ENCODE peak calls at places on chromosomes 7 and 10, in ten cellular contexts. One of them, this sample, is unnamed.

GRCh38 chr7:101590663-101591435 is 38.2 kb downstream of the MYL10 start:
- DNase-seq in AML-193: no peak
- DNase-seq in islet precursor cell: no peak
- DNase-seq in RPMI8226: no peak
- DNase-seq in NCI-H2081 treated with DMSO at 0.1 percent for 48 hours: no peak
- DNase-seq in naive thymus-derived CD4-positive, alpha-beta T cell: no peak
- DNase-seq in psoas muscle: no peak
- DNase-seq in NCI-H345: no peak
- DNase-seq in stimulated activated CD8-positive, alpha-beta memory T cell treated with anti-CD3 and anti-CD28 coated beads, Interleukin-7, amount 100 ng/mL, for 1 hour: no peak
- DNase-seq in stimulated activated CD4-positive, alpha-beta T cell treated with anti-CD3 and anti-CD28 coated beads, Interleukin-2, amount 100 ng/mL, for 48 hours: no peak
- DNase-seq in this sample: no peak

GRCh38 chr10:85610381-85611092 is 756.1 kb downstream of the GRID1 start:
- DNase-seq in stimulated activated CD4-positive, alpha-beta T cell treated with anti-CD3 and anti-CD28 coated beads, Interleukin-2, amount 100 ng/mL, for 48 hours: no peak
- DNase-seq in islet precursor cell: peak; percentile 30
- DNase-seq in stimulated activated CD8-positive, alpha-beta memory T cell treated with anti-CD3 and anti-CD28 coated beads, Interleukin-7, amount 100 ng/mL, for 1 hour: no peak
- DNase-seq in naive thymus-derived CD4-positive, alpha-beta T cell: no peak
- DNase-seq in NCI-H2081 treated with DMSO at 0.1 percent for 48 hours: no peak
- DNase-seq in psoas muscle: no peak
- DNase-seq in AML-193: no peak
- DNase-seq in RPMI8226: no peak
- DNase-seq in NCI-H345: no peak
- DNase-seq in this sample: no peak

GRCh38 chr10:11874568-11875182 is 51.5 kb downstream of the PROSER2 start:
- DNase-seq in psoas muscle: no peak
- DNase-seq in naive thymus-derived CD4-positive, alpha-beta T cell: peak; percentile 28
- DNase-seq in stimulated activated CD4-positive, alpha-beta T cell treated with anti-CD3 and anti-CD28 coated beads, Interleukin-2, amount 100 ng/mL, for 48 hours: peak; percentile 23
- DNase-seq in NCI-H2081 treated with DMSO at 0.1 percent for 48 hours: no peak
- DNase-seq in islet precursor cell: peak; percentile 97
- DNase-seq in NCI-H345: peak; percentile 45
- DNase-seq in stimulated activated CD8-positive, alpha-beta memory T cell treated with anti-CD3 and anti-CD28 coated beads, Interleukin-7, amount 100 ng/mL, for 1 hour: no peak
- DNase-seq in RPMI8226: no peak
- DNase-seq in AML-193: no peak
- DNase-seq in this sample: no peak

GRCh38 chr7:139450851-139451250 is 32.6 kb downstream of the KLRG2 start:
- DNase-seq in naive thymus-derived CD4-positive, alpha-beta T cell: no peak
- DNase-seq in AML-193: no peak
- DNase-seq in NCI-H2081 treated with DMSO at 0.1 percent for 48 hours: no peak
- DNase-seq in NCI-H345: no peak
- DNase-seq in islet precursor cell: no peak
- DNase-seq in stimulated activated CD8-positive, alpha-beta memory T cell treated with anti-CD3 and anti-CD28 coated beads, Interleukin-7, amount 100 ng/mL, for 1 hour: no peak
- DNase-seq in stimulated activated CD4-positive, alpha-beta T cell treated with anti-CD3 and anti-CD28 coated beads, Interleukin-2, amount 100 ng/mL, for 48 hours: no peak
- DNase-seq in RPMI8226: no peak
- DNase-seq in psoas muscle: no peak
- DNase-seq in this sample: no peak

GRCh38 chr10:99532194-99532593 is 548 bp upstream of the NKX2-3 start:
- DNase-seq in NCI-H345: no peak
- DNase-seq in psoas muscle: no peak
- DNase-seq in naive thymus-derived CD4-positive, alpha-beta T cell: no peak
- DNase-seq in stimulated activated CD8-positive, alpha-beta memory T cell treated with anti-CD3 and anti-CD28 coated beads, Interleukin-7, amount 100 ng/mL, for 1 hour: no peak
- DNase-seq in NCI-H2081 treated with DMSO at 0.1 percent for 48 hours: no peak
- DNase-seq in stimulated activated CD4-positive, alpha-beta T cell treated with anti-CD3 and anti-CD28 coated beads, Interleukin-2, amount 100 ng/mL, for 48 hours: no peak
- DNase-seq in RPMI8226: no peak
- DNase-seq in islet precursor cell: no peak
- DNase-seq in AML-193: no peak
- DNase-seq in this sample: no peak

GRCh38 chr10:79239275-79239779 is 107.9 kb upstream of the PPIF start:
- DNase-seq in stimulated activated CD8-positive, alpha-beta memory T cell treated with anti-CD3 and anti-CD28 coated beads, Interleukin-7, amount 100 ng/mL, for 1 hour: no peak
- DNase-seq in stimulated activated CD4-positive, alpha-beta T cell treated with anti-CD3 and anti-CD28 coated beads, Interleukin-2, amount 100 ng/mL, for 48 hours: no peak
- DNase-seq in naive thymus-derived CD4-positive, alpha-beta T cell: no peak
- DNase-seq in psoas muscle: peak; percentile 52
- DNase-seq in NCI-H2081 treated with DMSO at 0.1 percent for 48 hours: no peak
- DNase-seq in AML-193: no peak
- DNase-seq in RPMI8226: peak; percentile 59
- DNase-seq in NCI-H345: no peak
- DNase-seq in islet precursor cell: peak; percentile 98
- DNase-seq in this sample: no peak

GRCh38 chr10:124294811-124295770 is 123.6 kb downstream of the OAT start:
- DNase-seq in RPMI8226: no peak
- DNase-seq in NCI-H2081 treated with DMSO at 0.1 percent for 48 hours: peak; percentile 15
- DNase-seq in AML-193: no peak
- DNase-seq in naive thymus-derived CD4-positive, alpha-beta T cell: no peak
- DNase-seq in stimulated activated CD4-positive, alpha-beta T cell treated with anti-CD3 and anti-CD28 coated beads, Interleukin-2, amount 100 ng/mL, for 48 hours: no peak
- DNase-seq in NCI-H345: peak; percentile 77
- DNase-seq in stimulated activated CD8-positive, alpha-beta memory T cell treated with anti-CD3 and anti-CD28 coated beads, Interleukin-7, amount 100 ng/mL, for 1 hour: no peak
- DNase-seq in islet precursor cell: peak; percentile 45
- DNase-seq in psoas muscle: no peak
- DNase-seq in this sample: no peak

GRCh38 chr7:2968176-2968575 is 75.5 kb downstream of the CARD11 start:
- DNase-seq in RPMI8226: no peak
- DNase-seq in naive thymus-derived CD4-positive, alpha-beta T cell: no peak
- DNase-seq in NCI-H2081 treated with DMSO at 0.1 percent for 48 hours: no peak
- DNase-seq in islet precursor cell: peak; percentile 25
- DNase-seq in psoas muscle: no peak
- DNase-seq in stimulated activated CD8-positive, alpha-beta memory T cell treated with anti-CD3 and anti-CD28 coated beads, Interleukin-7, amount 100 ng/mL, for 1 hour: no peak
- DNase-seq in AML-193: no peak
- DNase-seq in stimulated activated CD4-positive, alpha-beta T cell treated with anti-CD3 and anti-CD28 coated beads, Interleukin-2, amount 100 ng/mL, for 48 hours: no peak
- DNase-seq in NCI-H345: peak; percentile 90
- DNase-seq in this sample: no peak

GRCh38 chr10:124602121-124602561 is 140.5 kb downstream of the LHPP start:
- DNase-seq in NCI-H345: no peak
- DNase-seq in AML-193: no peak
- DNase-seq in RPMI8226: no peak
- DNase-seq in NCI-H2081 treated with DMSO at 0.1 percent for 48 hours: no peak
- DNase-seq in stimulated activated CD8-positive, alpha-beta memory T cell treated with anti-CD3 and anti-CD28 coated beads, Interleukin-7, amount 100 ng/mL, for 1 hour: no peak
- DNase-seq in naive thymus-derived CD4-positive, alpha-beta T cell: no peak
- DNase-seq in stimulated activated CD4-positive, alpha-beta T cell treated with anti-CD3 and anti-CD28 coated beads, Interleukin-2, amount 100 ng/mL, for 48 hours: no peak
- DNase-seq in psoas muscle: peak; percentile 1
- DNase-seq in islet precursor cell: no peak
- DNase-seq in this sample: no peak

GRCh38 chr10:86411281-86411841 is 44.8 kb upstream of the GRID1 start:
- DNase-seq in RPMI8226: peak; percentile 77
- DNase-seq in NCI-H2081 treated with DMSO at 0.1 percent for 48 hours: no peak
- DNase-seq in naive thymus-derived CD4-positive, alpha-beta T cell: peak; percentile 22
- DNase-seq in AML-193: peak; percentile 24
- DNase-seq in stimulated activated CD8-positive, alpha-beta memory T cell treated with anti-CD3 and anti-CD28 coated beads, Interleukin-7, amount 100 ng/mL, for 1 hour: no peak
- DNase-seq in islet precursor cell: no peak
- DNase-seq in NCI-H345: no peak
- DNase-seq in stimulated activated CD4-positive, alpha-beta T cell treated with anti-CD3 and anti-CD28 coated beads, Interleukin-2, amount 100 ng/mL, for 48 hours: no peak
- DNase-seq in psoas muscle: no peak
- DNase-seq in this sample: no peak

GRCh38 chr10:51651063-51651462 is 48.3 kb downstream of the CSTF2T start:
- DNase-seq in naive thymus-derived CD4-positive, alpha-beta T cell: no peak
- DNase-seq in NCI-H2081 treated with DMSO at 0.1 percent for 48 hours: no peak
- DNase-seq in stimulated activated CD4-positive, alpha-beta T cell treated with anti-CD3 and anti-CD28 coated beads, Interleukin-2, amount 100 ng/mL, for 48 hours: no peak
- DNase-seq in RPMI8226: no peak
- DNase-seq in AML-193: no peak
- DNase-seq in NCI-H345: no peak
- DNase-seq in stimulated activated CD8-positive, alpha-beta memory T cell treated with anti-CD3 and anti-CD28 coated beads, Interleukin-7, amount 100 ng/mL, for 1 hour: no peak
- DNase-seq in psoas muscle: no peak
- DNase-seq in islet precursor cell: no peak
- DNase-seq in this sample: no peak

GRCh38 chr10:85791846-85792532 is 574.6 kb downstream of the GRID1 start:
- DNase-seq in islet precursor cell: peak; percentile 45
- DNase-seq in NCI-H345: no peak
- DNase-seq in NCI-H2081 treated with DMSO at 0.1 percent for 48 hours: no peak
- DNase-seq in psoas muscle: peak; percentile 30
- DNase-seq in AML-193: no peak
- DNase-seq in stimulated activated CD8-positive, alpha-beta memory T cell treated with anti-CD3 and anti-CD28 coated beads, Interleukin-7, amount 100 ng/mL, for 1 hour: no peak
- DNase-seq in RPMI8226: peak; percentile 1
- DNase-seq in naive thymus-derived CD4-positive, alpha-beta T cell: no peak
- DNase-seq in stimulated activated CD4-positive, alpha-beta T cell treated with anti-CD3 and anti-CD28 coated beads, Interleukin-2, amount 100 ng/mL, for 48 hours: no peak
- DNase-seq in this sample: no peak

GRCh38 chr7:103605640-103606039 is 159.6 kb upstream of the SLC26A5 start:
- DNase-seq in NCI-H345: no peak
- DNase-seq in stimulated activated CD8-positive, alpha-beta memory T cell treated with anti-CD3 and anti-CD28 coated beads, Interleukin-7, amount 100 ng/mL, for 1 hour: no peak
- DNase-seq in NCI-H2081 treated with DMSO at 0.1 percent for 48 hours: no peak
- DNase-seq in RPMI8226: no peak
- DNase-seq in naive thymus-derived CD4-positive, alpha-beta T cell: no peak
- DNase-seq in AML-193: no peak
- DNase-seq in islet precursor cell: no peak
- DNase-seq in stimulated activated CD4-positive, alpha-beta T cell treated with anti-CD3 and anti-CD28 coated beads, Interleukin-2, amount 100 ng/mL, for 48 hours: no peak
- DNase-seq in psoas muscle: no peak
- DNase-seq in this sample: no peak

GRCh38 chr10:106285199-106285598 is 879.3 kb downstream of the SORCS1 start:
- DNase-seq in AML-193: no peak
- DNase-seq in RPMI8226: no peak
- DNase-seq in stimulated activated CD8-positive, alpha-beta memory T cell treated with anti-CD3 and anti-CD28 coated beads, Interleukin-7, amount 100 ng/mL, for 1 hour: no peak
- DNase-seq in NCI-H2081 treated with DMSO at 0.1 percent for 48 hours: no peak
- DNase-seq in psoas muscle: no peak
- DNase-seq in NCI-H345: no peak
- DNase-seq in islet precursor cell: no peak
- DNase-seq in stimulated activated CD4-positive, alpha-beta T cell treated with anti-CD3 and anti-CD28 coated beads, Interleukin-2, amount 100 ng/mL, for 48 hours: no peak
- DNase-seq in naive thymus-derived CD4-positive, alpha-beta T cell: no peak
- DNase-seq in this sample: no peak

GRCh38 chr10:528173-529165 is 161.0 kb downstream of the DIP2C start:
- DNase-seq in naive thymus-derived CD4-positive, alpha-beta T cell: no peak
- DNase-seq in islet precursor cell: no peak
- DNase-seq in stimulated activated CD4-positive, alpha-beta T cell treated with anti-CD3 and anti-CD28 coated beads, Interleukin-2, amount 100 ng/mL, for 48 hours: no peak
- DNase-seq in stimulated activated CD8-positive, alpha-beta memory T cell treated with anti-CD3 and anti-CD28 coated beads, Interleukin-7, amount 100 ng/mL, for 1 hour: no peak
- DNase-seq in AML-193: no peak
- DNase-seq in NCI-H345: no peak
- DNase-seq in NCI-H2081 treated with DMSO at 0.1 percent for 48 hours: no peak
- DNase-seq in psoas muscle: no peak
- DNase-seq in RPMI8226: no peak
- DNase-seq in this sample: no peak

GRCh38 chr7:114502454-114503254 is 88.0 kb downstream of the FOXP2 start:
- DNase-seq in NCI-H2081 treated with DMSO at 0.1 percent for 48 hours: no peak
- DNase-seq in islet precursor cell: no peak
- DNase-seq in NCI-H345: peak; percentile 59
- DNase-seq in stimulated activated CD8-positive, alpha-beta memory T cell treated with anti-CD3 and anti-CD28 coated beads, Interleukin-7, amount 100 ng/mL, for 1 hour: no peak
- DNase-seq in RPMI8226: no peak
- DNase-seq in stimulated activated CD4-positive, alpha-beta T cell treated with anti-CD3 and anti-CD28 coated beads, Interleukin-2, amount 100 ng/mL, for 48 hours: no peak
- DNase-seq in AML-193: no peak
- DNase-seq in psoas muscle: no peak
- DNase-seq in naive thymus-derived CD4-positive, alpha-beta T cell: no peak
- DNase-seq in this sample: no peak

GRCh38 chr10:3861785-3862184 is 76.8 kb upstream of the KLF6 start:
- DNase-seq in NCI-H2081 treated with DMSO at 0.1 percent for 48 hours: no peak
- DNase-seq in AML-193: no peak
- DNase-seq in stimulated activated CD8-positive, alpha-beta memory T cell treated with anti-CD3 and anti-CD28 coated beads, Interleukin-7, amount 100 ng/mL, for 1 hour: no peak
- DNase-seq in RPMI8226: no peak
- DNase-seq in stimulated activated CD4-positive, alpha-beta T cell treated with anti-CD3 and anti-CD28 coated beads, Interleukin-2, amount 100 ng/mL, for 48 hours: no peak
- DNase-seq in psoas muscle: no peak
- DNase-seq in NCI-H345: no peak
- DNase-seq in islet precursor cell: peak; percentile 65
- DNase-seq in naive thymus-derived CD4-positive, alpha-beta T cell: no peak
- DNase-seq in this sample: no peak

GRCh38 chr7:67371429-67372305 is 375.0 kb downstream of the TYW1 start:
- DNase-seq in islet precursor cell: peak; percentile 89
- DNase-seq in AML-193: peak; percentile 27
- DNase-seq in stimulated activated CD4-positive, alpha-beta T cell treated with anti-CD3 and anti-CD28 coated beads, Interleukin-2, amount 100 ng/mL, for 48 hours: peak; percentile 49
- DNase-seq in naive thymus-derived CD4-positive, alpha-beta T cell: peak; percentile 53
- DNase-seq in RPMI8226: peak; percentile 86
- DNase-seq in stimulated activated CD8-positive, alpha-beta memory T cell treated with anti-CD3 and anti-CD28 coated beads, Interleukin-7, amount 100 ng/mL, for 1 hour: peak; percentile 12
- DNase-seq in psoas muscle: peak; percentile 26
- DNase-seq in NCI-H345: peak; percentile 84
- DNase-seq in NCI-H2081 treated with DMSO at 0.1 percent for 48 hours: peak; percentile 55
- DNase-seq in this sample: no peak

GRCh38 chr7:121083790-121084251 is 95.3 kb downstream of the CPED1 start:
- DNase-seq in stimulated activated CD4-positive, alpha-beta T cell treated with anti-CD3 and anti-CD28 coated beads, Interleukin-2, amount 100 ng/mL, for 48 hours: no peak
- DNase-seq in islet precursor cell: no peak
- DNase-seq in stimulated activated CD8-positive, alpha-beta memory T cell treated with anti-CD3 and anti-CD28 coated beads, Interleukin-7, amount 100 ng/mL, for 1 hour: no peak
- DNase-seq in psoas muscle: no peak
- DNase-seq in AML-193: no peak
- DNase-seq in NCI-H345: no peak
- DNase-seq in naive thymus-derived CD4-positive, alpha-beta T cell: no peak
- DNase-seq in NCI-H2081 treated with DMSO at 0.1 percent for 48 hours: no peak
- DNase-seq in RPMI8226: no peak
- DNase-seq in this sample: no peak

GRCh38 chr7:617614-618538 is 98.2 kb upstream of the PDGFA start:
- DNase-seq in naive thymus-derived CD4-positive, alpha-beta T cell: no peak
- DNase-seq in RPMI8226: no peak
- DNase-seq in stimulated activated CD4-positive, alpha-beta T cell treated with anti-CD3 and anti-CD28 coated beads, Interleukin-2, amount 100 ng/mL, for 48 hours: no peak
- DNase-seq in NCI-H345: no peak
- DNase-seq in NCI-H2081 treated with DMSO at 0.1 percent for 48 hours: no peak
- DNase-seq in psoas muscle: no peak
- DNase-seq in AML-193: no peak
- DNase-seq in islet precursor cell: no peak
- DNase-seq in stimulated activated CD8-positive, alpha-beta memory T cell treated with anti-CD3 and anti-CD28 coated beads, Interleukin-7, amount 100 ng/mL, for 1 hour: no peak
- DNase-seq in this sample: no peak

GRCh38 chr10:86960863-86961434 is 2.5 kb downstream of the SNCG start:
- DNase-seq in stimulated activated CD8-positive, alpha-beta memory T cell treated with anti-CD3 and anti-CD28 coated beads, Interleukin-7, amount 100 ng/mL, for 1 hour: no peak
- DNase-seq in psoas muscle: no peak
- DNase-seq in stimulated activated CD4-positive, alpha-beta T cell treated with anti-CD3 and anti-CD28 coated beads, Interleukin-2, amount 100 ng/mL, for 48 hours: no peak
- DNase-seq in NCI-H2081 treated with DMSO at 0.1 percent for 48 hours: no peak
- DNase-seq in AML-193: no peak
- DNase-seq in RPMI8226: no peak
- DNase-seq in islet precursor cell: peak; percentile 50
- DNase-seq in naive thymus-derived CD4-positive, alpha-beta T cell: no peak
- DNase-seq in NCI-H345: no peak
- DNase-seq in this sample: no peak

GRCh38 chr7:99840136-99840869 is 12.5 kb downstream of the CYP3A43 start:
- DNase-seq in NCI-H2081 treated with DMSO at 0.1 percent for 48 hours: no peak
- DNase-seq in stimulated activated CD8-positive, alpha-beta memory T cell treated with anti-CD3 and anti-CD28 coated beads, Interleukin-7, amount 100 ng/mL, for 1 hour: no peak
- DNase-seq in psoas muscle: no peak
- DNase-seq in naive thymus-derived CD4-positive, alpha-beta T cell: no peak
- DNase-seq in NCI-H345: no peak
- DNase-seq in AML-193: no peak
- DNase-seq in islet precursor cell: no peak
- DNase-seq in RPMI8226: no peak
- DNase-seq in stimulated activated CD4-positive, alpha-beta T cell treated with anti-CD3 and anti-CD28 coated beads, Interleukin-2, amount 100 ng/mL, for 48 hours: no peak
- DNase-seq in this sample: no peak

GRCh38 chr7:64098-64521 is 128.3 kb upstream of the FAM20C start:
- DNase-seq in NCI-H345: peak; percentile 37
- DNase-seq in stimulated activated CD8-positive, alpha-beta memory T cell treated with anti-CD3 and anti-CD28 coated beads, Interleukin-7, amount 100 ng/mL, for 1 hour: no peak
- DNase-seq in NCI-H2081 treated with DMSO at 0.1 percent for 48 hours: no peak
- DNase-seq in RPMI8226: peak; percentile 50
- DNase-seq in stimulated activated CD4-positive, alpha-beta T cell treated with anti-CD3 and anti-CD28 coated beads, Interleukin-2, amount 100 ng/mL, for 48 hours: no peak
- DNase-seq in psoas muscle: peak; percentile 47
- DNase-seq in islet precursor cell: peak; percentile 71
- DNase-seq in naive thymus-derived CD4-positive, alpha-beta T cell: no peak
- DNase-seq in AML-193: peak; percentile 38
- DNase-seq in this sample: no peak

GRCh38 chr7:4574851-4575250 is 107.2 kb upstream of the FOXK1 start:
- DNase-seq in stimulated activated CD4-positive, alpha-beta T cell treated with anti-CD3 and anti-CD28 coated beads, Interleukin-2, amount 100 ng/mL, for 48 hours: no peak
- DNase-seq in naive thymus-derived CD4-positive, alpha-beta T cell: no peak
- DNase-seq in RPMI8226: no peak
- DNase-seq in stimulated activated CD8-positive, alpha-beta memory T cell treated with anti-CD3 and anti-CD28 coated beads, Interleukin-7, amount 100 ng/mL, for 1 hour: no peak
- DNase-seq in NCI-H2081 treated with DMSO at 0.1 percent for 48 hours: no peak
- DNase-seq in AML-193: no peak
- DNase-seq in psoas muscle: no peak
- DNase-seq in islet precursor cell: no peak
- DNase-seq in NCI-H345: no peak
- DNase-seq in this sample: no peak